ENCODE peak calls at places on chromosomes 3 and 15, in eight cellular contexts. Y is fibroblast of pulmonary artery, N is HFFc6, T is tibial nerve, J is left lung, S is AG10803, C is progenitor cell of endocrine pancreas, X is mucosa of descending colon. A is an unnamed sample.

GRCh38 chr3:29758108-29759020 is 477.5 kb downstream of the RBMS3 start:
- DNase-seq in Y (peak), N (peak), T (peak), J (no peak), S (peak), C (no peak), X (no peak), A (no peak)

GRCh38 chr3:45462522-45463262 is 74.3 kb downstream of the LARS2 start:
- DNase-seq in Y (peak), N (no peak), T (no peak), J (no peak), S (no peak), C (no peak), X (no peak), A (no peak)

GRCh38 chr15:40498418-40498817 is 27.6 kb downstream of the CHST14 start:
- DNase-seq in Y (no peak), N (peak), T (no peak), J (no peak), S (peak), C (no peak), X (no peak), A (no peak)

GRCh38 chr3:142578309-142579223 is at the start of gene ATR:
- DNase-seq in Y (peak), N (peak), T (peak), J (peak), S (peak), C (peak), X (peak), A (peak)

GRCh38 chr15:73273181-73274002 is 95.4 kb downstream of the HCN4 start:
- DNase-seq in Y (peak), N (peak), T (peak), J (no peak), S (peak), C (peak), X (peak), A (peak)

GRCh38 chr3:58994746-58995330 is 55.0 kb downstream of the CFAP20DC start:
- DNase-seq in Y (peak), N (peak), T (peak), J (no peak), S (peak), C (peak), X (peak), A (peak)

GRCh38 chr3:126194713-126195305 is 14.4 kb upstream of the ALDH1L1 start:
- DNase-seq in Y (no peak), N (no peak), T (no peak), J (no peak), S (no peak), C (no peak), X (no peak), A (no peak)

GRCh38 chr15:48825075-48825474 is 14.2 kb upstream of the CEP152 start:
- DNase-seq in Y (no peak), N (no peak), T (no peak), J (no peak), S (no peak), C (no peak), X (no peak), A (no peak)

GRCh38 chr3:123843668-123844067 is 40.5 kb downstream of the MYLK start:
- DNase-seq in Y (peak), N (peak), T (no peak), J (no peak), S (peak), C (no peak), X (no peak), A (no peak)

GRCh38 chr3:53821631-53822068 is 24.6 kb downstream of the CHDH start:
- DNase-seq in Y (no peak), N (no peak), T (no peak), J (no peak), S (no peak), C (no peak), X (peak), A (no peak)

GRCh38 chr3:123042413-123042812 is 14.8 kb upstream of the SEMA5B start:
- DNase-seq in Y (no peak), N (no peak), T (no peak), J (no peak), S (no peak), C (no peak), X (no peak), A (no peak)

GRCh38 chr3:190001426-190001825 is 119.3 kb downstream of the P3H2 start:
- DNase-seq in Y (no peak), N (no peak), T (no peak), J (no peak), S (no peak), C (no peak), X (no peak), A (no peak)

GRCh38 chr3:105527949-105528348 is 161.2 kb downstream of the ALCAM start:
- DNase-seq in Y (no peak), N (peak), T (no peak), J (no peak), S (no peak), C (no peak), X (no peak), A (no peak)

GRCh38 chr15:92226020-92226612 is 167.6 kb upstream of the ST8SIA2 start:
- DNase-seq in Y (peak), N (no peak), T (peak), J (no peak), S (peak), C (no peak), X (peak), A (no peak)

GRCh38 chr15:48352474-48353072 is 21.3 kb downstream of the DUT start:
- DNase-seq in Y (peak), N (peak), T (peak), J (peak), S (peak), C (peak), X (peak), A (peak)

GRCh38 chr3:168398371-168399030 is 302.8 kb upstream of the GOLIM4 start:
- DNase-seq in Y (peak), N (no peak), T (no peak), J (no peak), S (peak), C (no peak), X (no peak), A (no peak)

GRCh38 chr3:137642831-137643230 is 121.3 kb upstream of the SOX14 start:
- DNase-seq in Y (no peak), N (no peak), T (no peak), J (no peak), S (no peak), C (no peak), X (no peak), A (no peak)

GRCh38 chr3:194893121-194893979 is 207.7 kb downstream of the FAM43A start:
- DNase-seq in Y (peak), N (no peak), T (peak), J (no peak), S (no peak), C (no peak), X (no peak), A (no peak)

GRCh38 chr15:63605816-63606215 is 8.6 kb downstream of the FBXL22 start:
- DNase-seq in Y (no peak), N (no peak), T (no peak), J (no peak), S (no peak), C (no peak), X (peak), A (no peak)

GRCh38 chr3:128080323-128080898 is 28.2 kb downstream of the SEC61A1 start:
- DNase-seq in Y (peak), N (peak), T (no peak), J (peak), S (peak), C (no peak), X (no peak), A (no peak)

GRCh38 chr3:169984287-169984686 is 17.7 kb downstream of the SEC62 start:
- DNase-seq in Y (no peak), N (no peak), T (no peak), J (no peak), S (no peak), C (no peak), X (peak), A (no peak)

GRCh38 chr15:81052046-81052445 is 51.3 kb downstream of the TLNRD1 start:
- DNase-seq in Y (no peak), N (no peak), T (no peak), J (no peak), S (no peak), C (no peak), X (no peak), A (no peak)

GRCh38 chr15:93278006-93278405 is 189.0 kb upstream of the RGMA start:
- DNase-seq in Y (no peak), N (no peak), T (no peak), J (no peak), S (no peak), C (no peak), X (no peak), A (no peak)

GRCh38 chr3:136277115-136277514 is 27.0 kb downstream of the PCCB start:
- DNase-seq in Y (no peak), N (no peak), T (no peak), J (no peak), S (no peak), C (no peak), X (no peak), A (no peak)

GRCh38 chr15:91890614-91891013 is 37.1 kb downstream of the SLCO3A1 start:
- DNase-seq in Y (peak), N (peak), T (no peak), J (no peak), S (no peak), C (no peak), X (no peak), A (no peak)

GRCh38 chr3:52890735-52891134 is 6.6 kb downstream of the STIMATE start:
- DNase-seq in Y (no peak), N (no peak), T (no peak), J (no peak), S (no peak), C (no peak), X (no peak), A (no peak)

GRCh38 chr3:149534671-149535394 is 60.3 kb downstream of the TM4SF4 start:
- DNase-seq in Y (peak), N (peak), T (no peak), J (peak), S (peak), C (no peak), X (no peak), A (no peak)

GRCh38 chr3:146640361-146640760 is 35.2 kb upstream of the PLSCR5 start:
- DNase-seq in Y (no peak), N (no peak), T (no peak), J (no peak), S (no peak), C (no peak), X (no peak), A (no peak)

GRCh38 chr3:125512135-125512920 is 7.7 kb downstream of the SNX4 start:
- DNase-seq in Y (peak), N (no peak), T (no peak), J (no peak), S (peak), C (no peak), X (no peak), A (no peak)

GRCh38 chr3:123446210-123446609 is 2.7 kb downstream of the ADCY5 start:
- DNase-seq in Y (no peak), N (no peak), T (no peak), J (no peak), S (no peak), C (no peak), X (no peak), A (no peak)

GRCh38 chr3:73926360-73927202 is 301.8 kb upstream of the PDZRN3 start:
- DNase-seq in Y (no peak), N (no peak), T (no peak), J (no peak), S (no peak), C (no peak), X (no peak), A (no peak)

GRCh38 chr15:72271895-72272212 is 500 bp downstream of the PARP6 start:
- DNase-seq in Y (peak), N (no peak), T (no peak), J (no peak), S (peak), C (no peak), X (peak), A (no peak)

GRCh38 chr15:38660726-38661125 is 96.1 kb upstream of the RASGRP1 start:
- DNase-seq in Y (no peak), N (no peak), T (no peak), J (no peak), S (no peak), C (no peak), X (no peak), A (no peak)

GRCh38 chr3:123071581-123071980 is 4.8 kb downstream of the PDIA5 start:
- DNase-seq in Y (no peak), N (no peak), T (no peak), J (no peak), S (no peak), C (no peak), X (no peak), A (no peak)

GRCh38 chr15:45199136-45199810 is 11.5 kb upstream of the SHF start:
- DNase-seq in Y (no peak), N (no peak), T (peak), J (no peak), S (no peak), C (no peak), X (peak), A (no peak)

GRCh38 chr3:13338231-13338630 is 81.9 kb downstream of the NUP210 start:
- DNase-seq in Y (no peak), N (peak), T (no peak), J (no peak), S (peak), C (no peak), X (no peak), A (no peak)

GRCh38 chr3:13335503-13335902 is 84.6 kb downstream of the NUP210 start:
- DNase-seq in Y (no peak), N (no peak), T (no peak), J (no peak), S (no peak), C (no peak), X (no peak), A (no peak)

GRCh38 chr3:13339833-13340232 is 80.3 kb downstream of the NUP210 start:
- DNase-seq in Y (no peak), N (no peak), T (no peak), J (no peak), S (no peak), C (no peak), X (no peak), A (no peak)

GRCh38 chr3:13336592-13336991 is 83.5 kb downstream of the NUP210 start:
- DNase-seq in Y (no peak), N (no peak), T (no peak), J (no peak), S (no peak), C (no peak), X (no peak), A (no peak)

DNA sequence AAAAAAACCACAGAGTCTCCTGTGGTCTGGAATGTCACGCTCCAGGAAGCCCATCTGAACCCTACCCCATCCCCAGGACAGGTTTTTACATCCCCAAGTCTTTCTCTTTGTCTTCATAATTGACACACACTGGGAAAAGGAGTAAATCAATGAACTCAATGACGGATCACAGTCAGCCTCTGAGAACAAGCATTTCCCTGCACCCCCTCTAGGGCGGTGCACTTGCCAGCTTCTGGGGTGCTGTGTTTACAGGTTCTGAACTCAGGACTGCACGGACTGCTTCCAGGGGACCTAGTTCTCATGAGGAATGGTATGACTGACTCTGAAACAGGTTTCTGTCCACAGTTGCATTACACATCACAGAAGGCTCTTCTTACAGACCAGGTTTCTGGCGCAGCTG is 81.1 kb downstream of the NUP210 start:
- DNase-seq in Y (no peak), N (no peak), T (no peak), J (no peak), S (no peak), C (no peak), X (no peak), A (no peak)
- TF ChIP-seq CTCF in Y (no peak), N (peak), T (no peak), J (no peak), S (no peak), C (no peak), X (no peak), A (no peak)

GRCh38 chr3:22175899-22176298 is 424.9 kb upstream of the ZNF385D start:
- DNase-seq in Y (peak), N (no peak), T (no peak), J (no peak), S (peak), C (no peak), X (no peak), A (no peak)
- TF ChIP-seq CTCF in Y (peak), N (peak), T (peak), J (no peak), S (no peak), C (no peak), X (no peak), A (peak)

DNA sequence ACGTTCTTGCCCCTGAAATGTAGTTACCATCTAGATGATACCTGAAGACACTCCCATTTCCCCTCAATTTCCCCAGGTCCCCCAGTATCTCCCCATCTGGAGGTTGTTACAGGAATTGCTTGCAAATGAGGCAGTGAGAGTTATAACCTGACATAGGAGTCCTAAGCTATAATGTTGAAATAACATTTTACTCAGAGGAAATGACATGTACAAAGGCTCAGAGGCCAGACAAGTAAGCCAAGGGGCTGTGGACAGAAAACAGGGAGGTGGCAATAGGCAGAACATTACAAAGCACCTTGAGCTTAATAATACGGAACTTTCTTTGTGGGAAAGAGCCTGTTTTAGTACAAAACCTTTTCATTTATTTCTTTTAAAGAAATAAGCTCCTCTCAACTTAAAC is 171.9 kb downstream of the FRMD5 start:
- DNase-seq in Y (peak), N (no peak), T (no peak), J (no peak), S (no peak), C (no peak), X (no peak), A (no peak)
- TF ChIP-seq CTCF in Y (peak), N (peak), T (no peak), J (no peak), S (no peak), C (no peak), X (no peak), A (no peak)

DNA sequence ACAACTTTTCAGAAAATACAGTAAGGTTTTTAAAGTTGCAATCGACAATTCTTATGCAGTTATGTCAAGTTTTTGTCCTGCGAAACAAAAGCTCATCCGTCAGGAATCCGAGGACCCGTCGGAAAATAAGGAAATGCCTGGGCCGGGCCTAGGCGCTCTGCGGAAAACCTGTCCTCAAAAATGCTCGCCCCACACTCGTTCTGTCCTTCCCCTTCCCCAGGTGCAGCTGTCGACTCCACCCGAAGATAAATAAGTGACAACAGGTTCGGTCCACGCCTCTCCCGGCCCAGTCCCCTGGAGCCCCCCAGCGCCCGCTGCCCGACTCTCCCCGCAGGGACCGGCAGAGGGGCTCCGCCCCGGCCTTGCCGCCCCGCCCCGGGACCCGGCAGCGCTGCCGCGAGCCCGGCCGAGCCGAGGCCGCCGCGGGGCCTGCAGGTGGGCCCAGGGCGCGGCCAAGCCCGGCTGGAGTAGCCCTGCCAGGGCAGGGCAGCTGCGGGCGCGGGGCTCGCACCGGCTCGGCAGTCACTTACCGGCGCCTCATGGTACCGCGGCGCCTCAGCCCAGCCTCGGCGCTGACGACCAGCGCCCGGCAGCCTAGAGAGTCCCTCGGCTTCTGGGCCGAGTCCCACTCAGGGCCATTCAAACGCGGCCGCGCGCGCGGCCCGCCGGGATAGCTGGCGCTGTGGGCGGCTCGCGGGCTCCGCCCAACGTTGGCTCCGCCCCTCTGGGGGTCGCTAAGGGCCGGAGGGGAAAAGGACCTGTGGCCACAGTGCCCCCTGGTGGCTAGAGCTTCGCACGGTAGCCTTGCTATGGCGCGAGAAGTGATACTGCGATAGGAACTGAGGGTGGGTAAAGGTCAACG is at the start of gene KATNBL1:
- DNase-seq in Y (peak), N (peak), T (peak), J (peak), S (peak), C (peak), X (peak), A (peak)
- TF ChIP-seq CTCF in Y (peak), N (peak), T (peak), J (peak), S (peak), C (peak), X (peak), A (peak)

GRCh38 chr3:157351981-157352380 is 84.7 kb upstream of the PTX3 start:
- DNase-seq in Y (no peak), N (no peak), T (no peak), J (no peak), S (no peak), C (no peak), X (no peak), A (no peak)
- TF ChIP-seq CTCF in Y (peak), N (peak), T (no peak), J (peak), S (peak), C (peak), X (no peak), A (no peak)

A was measured in D721Med.